ENCODE peak calls at places on chromosomes 13 and 19, in seven cellular contexts. A, W, H, X, J, F and O are unnamed samples.
A peak's percentile ranks its signal among the peaks of the same experiment; 100 is the strongest.

GRCh38 chr19:55913643-55914268 is 18.4 kb downstream of the NLRP13 start:
- DNase-seq in A (no peak), W (no peak), H (no peak), X (no peak), J (no peak), F (no peak), O (no peak)

GRCh38 chr13:38630780-38631179 is 56.1 kb upstream of the FREM2 start:
- DNase-seq in A (no peak), W (no peak), H (no peak), X (peak; percentile 83), J (no peak), F (no peak), O (no peak)

GRCh38 chr19:35123573-35123972 is 8.0 kb downstream of the FXYD3 start:
- DNase-seq in A (peak; percentile 53), W (no peak), H (no peak), X (no peak), J (no peak), F (no peak), O (peak; percentile 55)

GRCh38 chr19:3098515-3099346 is 4.6 kb downstream of the GNA11 start:
- DNase-seq in A (no peak), W (no peak), H (no peak), X (peak; percentile 28), J (no peak), F (no peak), O (no peak)

GRCh38 chr19:55301459-55302331 is 17.9 kb downstream of the BRSK1 start:
- DNase-seq in A (peak; percentile 36), W (peak; percentile 79), H (peak; percentile 86), X (peak; percentile 67), J (peak; percentile 79), F (peak; percentile 98), O (peak; percentile 51)

GRCh38 chr13:50908371-50908770 is 1.2 kb upstream of the RNASEH2B start:
- DNase-seq in A (no peak), W (no peak), H (no peak), X (no peak), J (no peak), F (no peak), O (no peak)

GRCh38 chr13:36275190-36276002 is 22.2 kb downstream of the CCDC169 start:
- DNase-seq in A (no peak), W (no peak), H (no peak), X (peak; percentile 88), J (no peak), F (no peak), O (no peak)

GRCh38 chr13:59261928-59262488 is 901.7 kb downstream of the DIAPH3 start:
- DNase-seq in A (no peak), W (no peak), H (no peak), X (peak; percentile 50), J (no peak), F (no peak), O (no peak)

GRCh38 chr13:27712421-27712820 is 79.9 kb upstream of the GSX1 start:
- DNase-seq in A (no peak), W (no peak), H (no peak), X (peak; percentile 15), J (no peak), F (peak; percentile 20), O (no peak)

GRCh38 chr19:46828484-46828883 is 22.2 kb downstream of the AP2S1 start:
- DNase-seq in A (no peak), W (no peak), H (no peak), X (peak; percentile 30), J (no peak), F (peak; percentile 62), O (no peak)

GRCh38 chr19:12527034-12527836 is 24.0 kb downstream of the ZNF564 start:
- DNase-seq in A (no peak), W (no peak), H (no peak), X (peak; percentile 56), J (no peak), F (no peak), O (no peak)